ENCODE peak calls at places on chromosomes 3 and 15, in six cellular contexts. B, Z, A, N, K and D are unnamed samples.

GRCh38 chr15:89768071-89768500 is 8.0 kb upstream of the MESP2 start:
- DNase-seq in B (no peak), Z (no peak), A (no peak), N (no peak), K (no peak), D (no peak)

GRCh38 chr15:76333720-76334437 is 2.7 kb upstream of the ISL2 start:
- DNase-seq in B (peak), Z (no peak), A (no peak), N (peak), K (no peak), D (no peak)

GRCh38 chr3:4503050-4503449 is 9.9 kb downstream of the ITPR1 start:
- DNase-seq in B (no peak), Z (no peak), A (no peak), N (no peak), K (no peak), D (no peak)

GRCh38 chr15:96207377-96208006 is 123.0 kb upstream of the NR2F2 start:
- DNase-seq in B (no peak), Z (no peak), A (no peak), N (no peak), K (no peak), D (no peak)

GRCh38 chr3:38267689-38268477 is 2.3 kb downstream of the SLC22A13 start:
- DNase-seq in B (no peak), Z (no peak), A (no peak), N (no peak), K (no peak), D (no peak)

GRCh38 chr3:116148881-116149530 is 296.3 kb downstream of the LSAMP start:
- DNase-seq in B (no peak), Z (peak), A (no peak), N (no peak), K (no peak), D (no peak)

GRCh38 chr15:99100245-99101173 is 4.4 kb upstream of the SYNM start:
- DNase-seq in B (peak), Z (peak), A (peak), N (peak), K (no peak), D (peak)

GRCh38 chr3:49454898-49455681 is 15.0 kb upstream of the DAG1 start:
- DNase-seq in B (no peak), Z (no peak), A (no peak), N (no peak), K (no peak), D (no peak)

GRCh38 chr15:98518823-98519561 is 129.3 kb upstream of the IGF1R start:
- DNase-seq in B (peak), Z (peak), A (peak), N (peak), K (peak), D (peak)